ENCODE peak calls at places on chromosomes 6 and 20, in eight cellular contexts. One of them, this sample, is unnamed.

GRCh38 chr20:61753196-61753942 is 312.3 kb downstream of the TAF4 start:
- DNase-seq in hepatocyte: peak
- DNase-seq in spleen: no peak
- DNase-seq in neural progenitor cell: no peak
- DNase-seq in B cell: no peak
- DNase-seq in GM20000: no peak
- DNase-seq in endothelial cell: no peak
- DNase-seq in K562: no peak
- DNase-seq in this sample: no peak

GRCh38 chr6:11865926-11866325 is 87.3 kb upstream of the ADTRP start:
- DNase-seq in hepatocyte: peak
- DNase-seq in spleen: no peak
- DNase-seq in neural progenitor cell: no peak
- DNase-seq in B cell: no peak
- DNase-seq in GM20000: no peak
- DNase-seq in endothelial cell: no peak
- DNase-seq in K562: no peak
- DNase-seq in this sample: no peak

GRCh38 chr20:36153754-36154695 is 515 bp upstream of the EPB41L1 start:
- DNase-seq in hepatocyte: peak
- DNase-seq in spleen: peak
- DNase-seq in neural progenitor cell: peak
- DNase-seq in B cell: peak
- DNase-seq in GM20000: peak
- DNase-seq in endothelial cell: peak
- DNase-seq in K562: peak
- DNase-seq in this sample: peak

GRCh38 chr20:32138921-32139320 is 29.4 kb downstream of the TM9SF4 start:
- DNase-seq in hepatocyte: no peak
- DNase-seq in spleen: peak
- DNase-seq in neural progenitor cell: no peak
- DNase-seq in B cell: no peak
- DNase-seq in GM20000: no peak
- DNase-seq in endothelial cell: no peak
- DNase-seq in K562: no peak
- DNase-seq in this sample: no peak

GRCh38 chr6:42694586-42694985 is 27.8 kb downstream of the PRPH2 start:
- DNase-seq in hepatocyte: no peak
- DNase-seq in spleen: no peak
- DNase-seq in neural progenitor cell: no peak
- DNase-seq in B cell: no peak
- DNase-seq in GM20000: no peak
- DNase-seq in endothelial cell: no peak
- DNase-seq in K562: no peak
- DNase-seq in this sample: no peak

GRCh38 chr6:89924231-89924630 is 30.0 kb downstream of the GJA10 start:
- DNase-seq in hepatocyte: no peak
- DNase-seq in spleen: no peak
- DNase-seq in neural progenitor cell: no peak
- DNase-seq in B cell: no peak
- DNase-seq in GM20000: no peak
- DNase-seq in endothelial cell: no peak
- DNase-seq in K562: no peak
- DNase-seq in this sample: no peak

GRCh38 chr6:35259194-35259945 is at the start of gene ZNF76:
- DNase-seq in hepatocyte: peak
- DNase-seq in spleen: peak
- DNase-seq in neural progenitor cell: peak
- DNase-seq in B cell: peak
- DNase-seq in GM20000: peak
- DNase-seq in endothelial cell: peak
- DNase-seq in K562: peak
- DNase-seq in this sample: peak

GRCh38 chr6:41182069-41183034 is 18.6 kb downstream of the TREML2 start:
- DNase-seq in hepatocyte: peak
- DNase-seq in spleen: no peak
- DNase-seq in neural progenitor cell: peak
- DNase-seq in B cell: peak
- DNase-seq in GM20000: peak
- DNase-seq in endothelial cell: peak
- DNase-seq in K562: peak
- DNase-seq in this sample: peak

GRCh38 chr6:6588064-6588923 is at the start of gene LY86:
- DNase-seq in hepatocyte: peak
- DNase-seq in spleen: peak
- DNase-seq in neural progenitor cell: no peak
- DNase-seq in B cell: peak
- DNase-seq in GM20000: peak
- DNase-seq in endothelial cell: no peak
- DNase-seq in K562: no peak
- DNase-seq in this sample: peak

GRCh38 chr20:35796556-35796955 is 24.7 kb downstream of the PHF20 start:
- DNase-seq in hepatocyte: no peak
- DNase-seq in spleen: no peak
- DNase-seq in neural progenitor cell: no peak
- DNase-seq in B cell: peak
- DNase-seq in GM20000: no peak
- DNase-seq in endothelial cell: no peak
- DNase-seq in K562: peak
- DNase-seq in this sample: no peak

GRCh38 chr6:165662671-165663282 is at the start of gene PDE10A:
- DNase-seq in hepatocyte: peak
- DNase-seq in spleen: no peak
- DNase-seq in neural progenitor cell: peak
- DNase-seq in B cell: peak
- DNase-seq in GM20000: peak
- DNase-seq in endothelial cell: peak
- DNase-seq in K562: no peak
- DNase-seq in this sample: no peak

GRCh38 chr20:47220161-47220582 is 136.3 kb downstream of the ZMYND8 start:
- DNase-seq in hepatocyte: no peak
- DNase-seq in spleen: no peak
- DNase-seq in neural progenitor cell: peak
- DNase-seq in B cell: peak
- DNase-seq in GM20000: peak
- DNase-seq in endothelial cell: peak
- DNase-seq in K562: peak
- DNase-seq in this sample: peak

GRCh38 chr6:111105578-111105977 is 18.3 kb downstream of the SLC16A10 start:
- DNase-seq in hepatocyte: peak
- DNase-seq in spleen: no peak
- DNase-seq in neural progenitor cell: no peak
- DNase-seq in B cell: no peak
- DNase-seq in GM20000: no peak
- DNase-seq in endothelial cell: no peak
- DNase-seq in K562: peak
- DNase-seq in this sample: peak
- TF ChIP-seq CTCF in hepatocyte: no peak
- TF ChIP-seq CTCF in spleen: no peak
- TF ChIP-seq CTCF in neural progenitor cell: no peak
- TF ChIP-seq CTCF in B cell: no peak
- TF ChIP-seq CTCF in GM20000: no peak
- TF ChIP-seq CTCF in endothelial cell: no peak
- TF ChIP-seq CTCF in K562: no peak
- TF ChIP-seq CTCF in this sample: no peak

DNA sequence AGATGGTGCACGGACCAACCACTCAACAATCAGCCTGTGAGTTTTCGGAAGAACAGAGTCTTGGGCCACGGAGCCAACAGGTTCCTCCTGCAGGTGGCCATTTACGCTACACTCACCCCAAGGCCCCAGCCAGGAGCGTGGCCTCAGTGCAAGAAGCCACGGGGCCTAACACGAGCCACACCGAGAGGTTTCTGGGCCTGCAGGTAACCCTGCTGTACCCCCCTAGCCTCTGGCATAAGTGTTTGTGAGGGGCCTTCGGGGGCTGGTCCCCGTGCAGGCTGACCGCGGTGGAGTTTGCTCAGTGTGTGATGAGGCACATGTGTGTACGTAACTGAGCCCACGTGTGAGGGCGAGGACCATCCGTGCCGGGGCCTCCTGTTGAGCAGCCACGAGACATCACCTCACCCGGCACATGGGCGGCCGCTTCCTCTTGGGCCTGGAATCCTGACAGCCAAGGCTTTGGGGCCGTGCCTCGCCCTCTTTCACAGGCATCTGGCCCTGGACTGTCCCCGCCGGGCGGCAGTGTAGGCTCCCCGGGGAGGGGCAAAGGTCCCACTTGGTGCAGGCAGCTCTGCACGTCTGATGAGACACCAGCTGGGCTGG is 202.4 kb downstream of the DLL1 start:
- DNase-seq in hepatocyte: no peak
- DNase-seq in spleen: peak
- DNase-seq in neural progenitor cell: no peak
- DNase-seq in B cell: peak
- DNase-seq in GM20000: peak
- DNase-seq in endothelial cell: no peak
- DNase-seq in K562: no peak
- DNase-seq in this sample: peak
- TF ChIP-seq CTCF in hepatocyte: no peak
- TF ChIP-seq CTCF in spleen: no peak
- TF ChIP-seq CTCF in neural progenitor cell: no peak
- TF ChIP-seq CTCF in B cell: no peak
- TF ChIP-seq CTCF in GM20000: no peak
- TF ChIP-seq CTCF in endothelial cell: no peak
- TF ChIP-seq CTCF in K562: no peak
- TF ChIP-seq CTCF in this sample: no peak

GRCh38 chr6:75206338-75207210 is 721 bp upstream of the COL12A1 start:
- DNase-seq in hepatocyte: peak
- DNase-seq in spleen: peak
- DNase-seq in neural progenitor cell: peak
- DNase-seq in B cell: no peak
- DNase-seq in GM20000: peak
- DNase-seq in endothelial cell: peak
- DNase-seq in K562: no peak
- DNase-seq in this sample: no peak

GRCh38 chr6:75204222-75204958 is 1.5 kb downstream of the COL12A1 start:
- DNase-seq in hepatocyte: peak
- DNase-seq in spleen: peak
- DNase-seq in neural progenitor cell: peak
- DNase-seq in B cell: peak
- DNase-seq in GM20000: peak
- DNase-seq in endothelial cell: peak
- DNase-seq in K562: peak
- DNase-seq in this sample: peak

GRCh38 chr6:75207211-75207984 is 1.5 kb upstream of the COL12A1 start:
- DNase-seq in hepatocyte: peak
- DNase-seq in spleen: peak
- DNase-seq in neural progenitor cell: peak
- DNase-seq in B cell: peak
- DNase-seq in GM20000: peak
- DNase-seq in endothelial cell: peak
- DNase-seq in K562: no peak
- DNase-seq in this sample: peak

GRCh38 chr6:75204959-75205775 is 686 bp downstream of the COL12A1 start:
- DNase-seq in hepatocyte: peak
- DNase-seq in spleen: peak
- DNase-seq in neural progenitor cell: peak
- DNase-seq in B cell: peak
- DNase-seq in GM20000: peak
- DNase-seq in endothelial cell: peak
- DNase-seq in K562: no peak
- DNase-seq in this sample: peak

GRCh38 chr6:75205776-75206334 is at the start of gene COL12A1:
- DNase-seq in hepatocyte: peak
- DNase-seq in spleen: peak
- DNase-seq in neural progenitor cell: peak
- DNase-seq in B cell: peak
- DNase-seq in GM20000: peak
- DNase-seq in endothelial cell: peak
- DNase-seq in K562: no peak
- DNase-seq in this sample: peak
- TF ChIP-seq CTCF in hepatocyte: no peak
- TF ChIP-seq CTCF in spleen: no peak
- TF ChIP-seq CTCF in neural progenitor cell: no peak
- TF ChIP-seq CTCF in B cell: no peak
- TF ChIP-seq CTCF in GM20000: no peak
- TF ChIP-seq CTCF in endothelial cell: no peak
- TF ChIP-seq CTCF in K562: no peak
- TF ChIP-seq CTCF in this sample: no peak

GRCh38 chr6:70842541-70842940 is 114.3 kb downstream of the B3GAT2 start:
- DNase-seq in hepatocyte: no peak
- DNase-seq in spleen: no peak
- DNase-seq in neural progenitor cell: no peak
- DNase-seq in B cell: no peak
- DNase-seq in GM20000: no peak
- DNase-seq in endothelial cell: no peak
- DNase-seq in K562: no peak
- DNase-seq in this sample: no peak

GRCh38 chr6:70844301-70844700 is 112.6 kb downstream of the B3GAT2 start:
- DNase-seq in hepatocyte: no peak
- DNase-seq in spleen: no peak
- DNase-seq in neural progenitor cell: no peak
- DNase-seq in B cell: no peak
- DNase-seq in GM20000: no peak
- DNase-seq in endothelial cell: no peak
- DNase-seq in K562: no peak
- DNase-seq in this sample: no peak

GRCh38 chr6:70841115-70841514 is 115.7 kb downstream of the B3GAT2 start:
- DNase-seq in hepatocyte: no peak
- DNase-seq in spleen: no peak
- DNase-seq in neural progenitor cell: no peak
- DNase-seq in B cell: no peak
- DNase-seq in GM20000: no peak
- DNase-seq in endothelial cell: no peak
- DNase-seq in K562: no peak
- DNase-seq in this sample: no peak

GRCh38 chr6:70846207-70846835 is 110.5 kb downstream of the B3GAT2 start:
- DNase-seq in hepatocyte: no peak
- DNase-seq in spleen: no peak
- DNase-seq in neural progenitor cell: no peak
- DNase-seq in B cell: no peak
- DNase-seq in GM20000: no peak
- DNase-seq in endothelial cell: no peak
- DNase-seq in K562: no peak
- DNase-seq in this sample: no peak

DNA sequence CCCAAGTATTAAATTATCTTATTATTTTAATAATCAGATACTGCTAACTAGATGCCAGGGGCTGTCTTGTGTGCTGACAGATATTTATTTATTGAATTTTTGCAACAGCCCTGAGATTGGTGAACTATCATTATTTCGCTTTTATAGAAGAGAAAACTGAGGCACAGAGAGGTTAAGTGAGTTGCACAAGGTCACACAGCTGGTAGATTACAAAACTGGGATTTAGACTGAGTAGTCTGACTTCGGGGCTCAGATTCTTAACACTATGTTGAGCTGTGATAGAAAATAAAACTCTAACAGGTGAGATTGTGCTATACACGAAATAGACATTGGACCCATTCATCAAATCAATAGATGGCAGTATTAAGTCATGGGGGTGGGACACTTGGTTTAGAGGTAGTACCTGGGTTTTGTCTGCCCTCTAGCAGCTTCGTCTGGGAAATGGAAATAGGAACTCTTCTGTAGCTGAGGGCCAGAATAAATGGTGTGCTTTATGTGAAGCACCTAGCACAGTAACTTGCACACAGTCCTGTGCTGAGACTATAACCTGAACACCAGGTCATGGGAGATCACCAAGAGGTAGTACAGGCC is 113.4 kb downstream of the B3GAT2 start:
- DNase-seq in hepatocyte: no peak
- DNase-seq in spleen: no peak
- DNase-seq in neural progenitor cell: no peak
- DNase-seq in B cell: no peak
- DNase-seq in GM20000: no peak
- DNase-seq in endothelial cell: no peak
- DNase-seq in K562: no peak
- DNase-seq in this sample: no peak
- TF ChIP-seq CTCF in hepatocyte: no peak
- TF ChIP-seq CTCF in spleen: no peak
- TF ChIP-seq CTCF in neural progenitor cell: no peak
- TF ChIP-seq CTCF in B cell: no peak
- TF ChIP-seq CTCF in GM20000: no peak
- TF ChIP-seq CTCF in endothelial cell: no peak
- TF ChIP-seq CTCF in K562: peak
- TF ChIP-seq CTCF in this sample: no peak